ENCODE peak calls at places on chromosomes 13 and 19, in seven cellular contexts. J is Peyer's patch, A is upper lobe of left lung, Y is esophagus muscularis mucosa, S is stomach, V is adrenal gland, I is heart left ventricle. C is an unnamed sample.

GRCh38 chr13:89936256-89936655 is 1411.2 kb upstream of the MIR17HG start:
- DNase-seq in Y (no peak), A (no peak), S (no peak), I (no peak), J (no peak), V (no peak), C (no peak)

GRCh38 chr13:112965103-112965502 is 3.9 kb upstream of the MCF2L start:
- DNase-seq in S (no peak), I (peak), J (peak), A (no peak), Y (no peak), V (no peak), C (no peak)

GRCh38 chr13:21297452-21297851 is 121.0 kb downstream of the MRPL57 start:
- DNase-seq in A (no peak), S (no peak), J (no peak), I (no peak), V (no peak), Y (no peak), C (no peak)

GRCh38 chr19:58398545-58398944 is 3.1 kb downstream of the RNF225 start:
- DNase-seq in S (no peak), J (no peak), V (no peak), Y (no peak), I (no peak), A (no peak), C (no peak)

GRCh38 chr19:4081441-4082129 is 14.9 kb upstream of the ZBTB7A start:
- DNase-seq in J (no peak), Y (no peak), S (no peak), I (no peak), A (no peak), V (no peak), C (no peak)

GRCh38 chr13:40624338-40624737 is 42.1 kb downstream of the FOXO1 start:
- DNase-seq in V (peak), I (no peak), A (no peak), Y (peak), J (no peak), S (no peak), C (no peak)

GRCh38 chr13:92991687-92992086 is 234.9 kb upstream of the GPC6 start:
- DNase-seq in I (no peak), J (no peak), A (no peak), Y (no peak), S (no peak), V (no peak), C (no peak)

GRCh38 chr13:26653310-26653709 is 95.8 kb downstream of the WASF3 start:
- DNase-seq in J (no peak), I (no peak), Y (no peak), A (no peak), V (no peak), S (no peak), C (no peak)

GRCh38 chr13:21121616-21122015 is 54.7 kb downstream of the SKA3 start:
- DNase-seq in Y (no peak), J (no peak), A (no peak), V (no peak), I (no peak), S (no peak), C (no peak)

GRCh38 chr13:73324842-73325241 is 266.0 kb downstream of the KLF5 start:
- DNase-seq in I (no peak), A (no peak), V (no peak), Y (no peak), J (no peak), S (no peak), C (no peak)

GRCh38 chr19:15463865-15464371 is 426 bp downstream of the RASAL3 start:
- DNase-seq in J (no peak), V (no peak), A (peak), Y (no peak), I (no peak), S (peak), C (no peak)
- TF ChIP-seq POLR2A in J (no peak), V (no peak), A (no peak), Y (no peak), I (no peak), S (no peak), C (no peak)

DNA sequence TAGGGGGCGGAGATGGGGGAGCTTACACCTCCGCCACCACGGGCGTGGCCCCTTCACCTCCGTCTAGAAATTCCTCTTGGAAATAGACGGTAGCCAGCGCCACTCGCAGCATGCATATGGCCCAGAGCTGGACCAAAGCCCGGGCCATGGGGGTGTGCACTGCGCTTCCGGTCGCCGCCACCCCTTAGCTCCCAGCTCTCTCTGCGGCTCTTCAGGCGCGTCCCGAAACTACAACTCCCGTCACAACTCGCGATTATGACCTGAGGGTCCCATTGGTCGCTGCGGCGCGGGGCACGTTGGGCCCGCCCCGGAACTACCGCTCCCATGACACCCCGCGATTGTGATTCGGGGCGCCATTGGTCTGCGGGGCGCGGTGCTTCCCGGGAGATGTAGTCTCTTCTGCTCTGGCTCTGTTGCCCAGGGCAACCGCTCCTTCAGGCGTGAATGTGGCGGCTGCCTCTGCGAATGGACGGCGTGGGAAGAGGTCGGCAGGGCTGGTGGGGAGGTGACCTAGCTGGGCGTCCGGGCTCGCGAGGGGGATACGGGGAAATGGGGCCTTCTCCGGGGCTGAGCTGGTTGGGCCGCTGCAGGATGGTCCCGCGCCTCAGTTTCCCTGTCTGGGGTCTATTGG is at the start of the genes C19orf44 and CALR3:
- DNase-seq in I (peak), V (peak), J (peak), S (peak), Y (peak), A (peak), C (peak)
- TF ChIP-seq CTCF in I (peak), V (no peak), J (no peak), S (peak), Y (peak), A (peak), C (no peak)

DNA sequence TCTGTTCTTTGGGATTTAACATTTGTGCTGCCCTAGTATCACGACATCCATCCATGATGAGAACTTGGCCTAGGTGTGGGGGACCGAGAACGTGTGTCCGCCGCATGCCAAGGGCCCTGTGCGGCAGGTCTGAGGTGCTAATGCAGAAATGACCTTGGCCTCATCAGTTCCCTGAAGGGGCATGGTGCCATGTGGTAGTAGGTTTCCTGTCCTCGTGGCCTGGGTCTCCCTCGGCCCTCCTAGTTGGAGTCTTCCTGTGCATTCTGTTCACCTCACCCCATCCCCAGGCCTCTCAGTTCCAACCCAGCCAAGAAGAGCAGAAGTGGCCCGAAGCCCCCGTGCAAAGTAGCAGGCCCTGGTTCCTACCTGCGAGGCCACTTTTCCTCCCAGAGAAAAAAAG is 59.8 kb downstream of the GGACT start:
- DNase-seq in A (peak), J (no peak), V (no peak), Y (no peak), S (no peak), I (no peak), C (no peak)
- H3K4me3 ChIP-seq in A (no peak), J (no peak), V (no peak), Y (no peak), S (no peak), I (no peak), C (no peak)

GRCh38 chr19:36850646-36851442 is at the start of gene ZNF345:
- DNase-seq in S (peak), I (peak), Y (peak), A (peak), J (peak), V (peak), C (peak)
- TF ChIP-seq POLR2A in S (no peak), I (no peak), Y (peak), A (peak), J (no peak), V (peak), C (peak)

GRCh38 chr19:5534787-5535586 is 32.8 kb downstream of the TINCR start:
- DNase-seq in A (no peak), I (no peak), V (no peak), Y (no peak), J (no peak), S (no peak), C (no peak)
- TF ChIP-seq CTCF in A (no peak), I (no peak), V (no peak), Y (no peak), J (no peak), S (no peak), C (no peak)

GRCh38 chr19:50569023-50569697 is 925 bp upstream of the LRRC4B start:
- DNase-seq in I (no peak), J (no peak), V (no peak), A (no peak), Y (no peak), S (no peak), C (no peak)
- H3K4me3 ChIP-seq in I (no peak), J (no peak), V (no peak), A (no peak), Y (no peak), S (no peak), C (no peak)

DNA sequence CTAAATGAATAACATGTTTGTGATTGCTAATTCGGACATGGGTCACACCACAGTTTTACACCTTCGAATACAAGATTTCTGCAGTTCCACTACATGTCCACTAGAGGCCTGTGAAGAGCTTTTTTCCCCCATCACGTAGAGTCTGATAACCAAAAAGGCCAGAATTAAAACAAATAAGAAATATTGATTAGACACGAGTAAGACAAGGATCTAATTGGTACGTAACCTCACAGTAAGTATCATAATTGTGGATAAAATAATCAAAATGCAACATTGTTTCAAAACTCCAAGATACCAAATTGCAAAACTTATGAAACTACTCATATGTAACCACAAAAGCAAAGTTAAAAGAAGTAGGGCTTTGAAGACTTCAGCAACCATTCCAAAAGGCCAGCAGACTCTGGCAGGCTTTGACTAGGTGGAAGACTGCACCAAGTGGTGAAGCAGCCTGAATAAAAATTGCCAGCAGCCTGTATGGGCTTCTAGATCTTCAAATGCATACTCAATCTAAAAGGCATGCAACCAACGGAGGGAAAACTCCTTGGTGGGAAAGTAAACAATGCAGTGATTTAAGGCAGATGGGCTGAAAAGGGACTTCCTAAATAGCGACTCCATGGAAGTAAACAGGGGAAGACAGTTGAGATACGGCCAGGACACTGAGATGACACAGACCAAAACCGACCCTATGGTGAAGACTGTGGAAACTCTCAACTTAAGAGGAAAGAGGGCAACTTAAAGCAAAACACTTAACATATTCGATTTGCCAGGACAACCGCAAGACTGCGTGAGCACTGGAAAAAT is 56.7 kb downstream of the STARD13 start:
- DNase-seq in S (no peak), V (no peak), A (no peak), J (no peak), Y (no peak), I (no peak), C (no peak)
- TF ChIP-seq POLR2A in S (no peak), V (no peak), A (no peak), J (no peak), Y (no peak), I (no peak), C (no peak)

DNA sequence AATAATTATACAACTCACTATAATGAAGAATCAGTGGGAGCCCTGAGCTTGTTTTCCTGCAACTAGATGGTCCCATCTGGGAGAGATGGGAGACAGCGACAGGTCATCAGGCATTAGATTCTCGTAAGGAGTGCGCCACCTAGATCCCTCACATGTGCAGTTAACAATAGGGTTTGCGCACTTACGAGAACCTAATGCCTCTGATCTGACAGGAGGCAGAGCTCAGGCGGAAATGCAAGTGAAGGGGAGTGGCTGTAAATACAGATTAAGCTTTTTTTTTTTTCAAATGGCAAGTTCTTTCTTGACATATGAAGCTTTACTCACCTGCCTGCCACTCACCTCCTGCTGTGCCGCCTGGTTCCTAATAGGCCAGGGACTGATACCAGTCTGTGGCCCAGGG is 14.4 kb downstream of the CDC16 start:
- DNase-seq in A (no peak), Y (no peak), V (no peak), S (peak), I (no peak), J (no peak), C (no peak)
- TF ChIP-seq CTCF in A (no peak), Y (no peak), V (no peak), S (peak), I (no peak), J (no peak), C (no peak)

GRCh38 chr19:54160182-54160811 is 776 bp upstream of the LENG1 start:
- DNase-seq in J (no peak), I (no peak), V (no peak), Y (no peak), S (no peak), A (no peak), C (no peak)

GRCh38 chr19:54162884-54163283 is 3.4 kb upstream of the LENG1 start:
- DNase-seq in Y (no peak), V (no peak), J (no peak), A (no peak), S (no peak), I (no peak), C (no peak)

GRCh38 chr19:54164369-54165068 is 5.0 kb upstream of the LENG1 start:
- DNase-seq in J (peak), V (peak), A (peak), I (peak), S (peak), Y (no peak), C (peak)

GRCh38 chr19:54160948-54161347 is 1.4 kb upstream of the LENG1 start:
- DNase-seq in S (no peak), A (no peak), V (no peak), I (no peak), Y (no peak), J (no peak), C (no peak)

DNA sequence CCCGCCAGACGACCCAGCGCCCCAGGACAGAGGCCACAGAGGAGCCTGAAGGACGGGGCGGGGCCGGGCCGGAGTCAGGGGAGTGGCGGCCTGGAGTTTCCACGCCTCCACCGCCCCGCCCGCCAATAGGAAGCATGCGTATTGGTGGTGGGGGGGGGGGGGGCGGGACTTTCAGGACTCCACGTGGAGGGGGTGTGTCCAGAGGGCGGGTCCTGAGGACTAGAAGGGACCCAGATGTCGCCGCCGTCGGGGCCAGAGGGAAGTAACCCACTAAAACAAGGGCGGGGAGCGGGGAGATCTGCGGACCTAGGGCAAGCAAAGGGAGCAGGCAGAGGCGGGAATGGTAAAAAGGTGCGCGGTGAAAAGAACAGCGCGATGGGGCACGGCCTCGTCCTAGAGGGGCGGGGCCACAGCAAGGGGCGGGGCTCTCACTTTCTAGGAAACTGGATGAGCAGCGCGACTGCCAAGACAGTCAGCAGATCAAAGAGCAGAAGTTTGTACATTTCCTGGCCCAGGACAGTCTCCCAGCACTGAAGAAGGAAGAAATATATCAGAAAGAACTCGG is 2.8 kb upstream of the LENG1 start:
- DNase-seq in V (peak), I (peak), J (peak), S (peak), A (peak), Y (peak), C (peak)
- H3K4me3 ChIP-seq in V (no peak), I (peak), J (peak), S (peak), A (peak), Y (peak), C (peak)

GRCh38 chr19:18205180-18205915 is 1.5 kb upstream of the RAB3A start:
- DNase-seq in A (peak), I (peak), J (peak), Y (peak), V (peak), S (peak), C (peak)

GRCh38 chr19:18203408-18203862 is 407 bp downstream of the RAB3A start:
- DNase-seq in Y (no peak), I (no peak), A (peak), V (peak), S (no peak), J (no peak), C (no peak)

GRCh38 chr19:18206018-18206417 is 2.2 kb upstream of the RAB3A start:
- DNase-seq in V (no peak), S (no peak), J (no peak), A (no peak), I (no peak), Y (no peak), C (no peak)

GRCh38 chr19:18203863-18204393 is at the start of gene RAB3A:
- DNase-seq in I (peak), V (peak), J (peak), Y (peak), S (peak), A (peak), C (peak)

DNA sequence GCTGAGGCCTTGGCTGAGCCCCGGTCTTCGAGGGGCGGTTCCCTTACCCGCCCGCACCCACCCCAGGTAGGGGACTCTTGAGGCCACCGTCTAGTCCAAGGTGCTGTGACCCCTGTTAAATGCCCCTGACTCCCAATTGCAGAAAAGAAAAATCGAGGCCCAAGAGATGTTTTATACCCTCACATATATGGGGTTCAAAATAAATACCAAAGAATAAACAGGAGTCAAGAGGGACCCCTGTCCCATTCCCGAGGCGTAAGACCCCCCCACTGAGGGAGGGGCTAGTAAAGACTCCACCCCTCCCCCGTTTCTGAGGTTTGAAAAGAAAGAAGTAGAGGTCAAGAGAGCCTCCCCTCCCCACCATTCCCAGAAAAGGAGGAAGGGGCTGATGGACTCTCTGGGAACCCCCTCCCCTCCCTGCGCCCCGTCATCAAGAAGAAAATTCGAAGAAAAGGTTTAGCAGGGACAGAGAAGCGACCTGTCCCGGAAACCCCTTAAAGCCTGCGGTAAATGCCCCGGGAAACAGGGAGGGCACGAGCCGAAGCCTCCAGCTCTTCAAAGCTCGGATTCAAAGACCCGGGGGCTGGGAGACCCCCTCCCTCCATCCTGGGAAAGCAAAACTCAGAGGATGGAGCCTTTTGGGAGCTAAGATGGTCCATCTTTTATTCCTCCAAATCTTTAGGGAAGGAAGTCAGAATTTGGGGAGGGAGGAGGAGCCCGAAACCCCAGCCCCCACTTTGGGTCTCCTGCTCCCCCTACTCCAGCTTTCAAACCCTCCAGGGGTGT is 745 bp upstream of the RAB3A start:
- DNase-seq in V (peak), S (peak), Y (no peak), I (no peak), A (no peak), J (peak), C (no peak)
- TF ChIP-seq POLR2A in V (no peak), S (no peak), Y (peak), I (no peak), A (peak), J (peak), C (no peak)

C was measured in prostate gland.